ENCODE peak calls at places on chromosomes 11 and 22, in six cellular contexts. D, Q, K, T, E and L are unnamed samples.

GRCh38 chr22:47434336-47435203 is 672.1 kb downstream of the TBC1D22A start:
- DNase-seq in D (no peak), Q (no peak), K (no peak), T (no peak), E (no peak), L (no peak)

GRCh38 chr11:1873048-1873812 is 18.5 kb downstream of the PRR33 start:
- DNase-seq in D (peak), Q (peak), K (peak), T (no peak), E (no peak), L (no peak)

GRCh38 chr22:22682807-22683667 is 38.6 kb downstream of the GGTLC2 start:
- DNase-seq in D (no peak), Q (no peak), K (no peak), T (peak), E (peak), L (no peak)

GRCh38 chr22:22375586-22376351 is 131.2 kb downstream of the VPREB1 start:
- DNase-seq in D (no peak), Q (no peak), K (no peak), T (no peak), E (peak), L (no peak)

GRCh38 chr22:44012172-44012571 is 11.9 kb upstream of the PARVB start:
- DNase-seq in D (no peak), Q (no peak), K (no peak), T (no peak), E (no peak), L (no peak)

GRCh38 chr11:100942016-100942415 is 187.6 kb downstream of the PGR start:
- DNase-seq in D (no peak), Q (no peak), K (no peak), T (no peak), E (no peak), L (no peak)

GRCh38 chr11:118894192-118894591 is 10.5 kb downstream of the CXCR5 start:
- DNase-seq in D (no peak), Q (no peak), K (no peak), T (no peak), E (peak), L (peak)

GRCh38 chr22:26656896-26657851 is at the start of gene MIAT:
- DNase-seq in D (no peak), Q (no peak), K (no peak), T (no peak), E (peak), L (peak)

GRCh38 chr11:33735426-33736147 is 636 bp downstream of the CD59 start:
- DNase-seq in D (peak), Q (peak), K (peak), T (no peak), E (peak), L (no peak)

GRCh38 chr11:122633219-122633829 is 22.2 kb upstream of the UBASH3B start:
- DNase-seq in D (peak), Q (no peak), K (no peak), T (peak), E (peak), L (peak)

GRCh38 chr11:27347361-27347760 is 15.7 kb downstream of the CCDC34 start:
- DNase-seq in D (no peak), Q (no peak), K (no peak), T (no peak), E (no peak), L (no peak)

GRCh38 chr11:55503449-55503848 is 50.8 kb upstream of the OR4C15 start:
- DNase-seq in D (no peak), Q (no peak), K (no peak), T (no peak), E (no peak), L (no peak)

GRCh38 chr11:82458777-82459176 is 274.9 kb downstream of the FAM181B start:
- DNase-seq in D (no peak), Q (no peak), K (no peak), T (no peak), E (no peak), L (no peak)

GRCh38 chr11:8329961-8330361 is 66.3 kb upstream of the LMO1 start:
- DNase-seq in D (no peak), Q (no peak), K (no peak), T (no peak), E (no peak), L (no peak)

GRCh38 chr11:113395782-113396336 is 8.3 kb downstream of the ANKK1 start:
- DNase-seq in D (no peak), Q (no peak), K (no peak), T (no peak), E (no peak), L (no peak)

GRCh38 chr11:134802116-134802515 is 390.1 kb upstream of the B3GAT1 start:
- DNase-seq in D (no peak), Q (no peak), K (no peak), T (no peak), E (no peak), L (no peak)

GRCh38 chr11:122784325-122785155 is 53.8 kb upstream of the CRTAM start:
- DNase-seq in D (peak), Q (peak), K (no peak), T (no peak), E (peak), L (no peak)

GRCh38 chr11:22792497-22792896 is 37.1 kb downstream of the SVIP start:
- DNase-seq in D (peak), Q (no peak), K (no peak), T (no peak), E (no peak), L (no peak)

GRCh38 chr11:119635041-119635745 is 93.8 kb downstream of the NECTIN1 start:
- DNase-seq in D (no peak), Q (no peak), K (no peak), T (no peak), E (no peak), L (no peak)

GRCh38 chr22:46843691-46844297 is 81.3 kb downstream of the TBC1D22A start:
- DNase-seq in D (peak), Q (no peak), K (no peak), T (no peak), E (peak), L (no peak)

GRCh38 chr11:76785513-76785912 is 2.4 kb downstream of the TSKU start:
- DNase-seq in D (no peak), Q (no peak), K (no peak), T (no peak), E (no peak), L (no peak)

GRCh38 chr11:118715245-118715807 is 35.9 kb upstream of the TREH start:
- DNase-seq in D (no peak), Q (no peak), K (no peak), T (no peak), E (no peak), L (no peak)

GRCh38 chr22:45977003-45977395 is at the start of gene WNT7B:
- DNase-seq in D (peak), Q (no peak), K (no peak), T (peak), E (no peak), L (no peak)

GRCh38 chr11:68425866-68426380 is 34.6 kb upstream of the PPP6R3 start:
- DNase-seq in D (no peak), Q (no peak), K (peak), T (no peak), E (no peak), L (no peak)

GRCh38 chr11:1934326-1935155 is 12.6 kb upstream of the MRPL23 start:
- DNase-seq in D (no peak), Q (no peak), K (peak), T (no peak), E (no peak), L (no peak)

GRCh38 chr22:41974691-41975290 is 5.5 kb downstream of the SEPTIN3 start:
- DNase-seq in D (peak), Q (no peak), K (no peak), T (no peak), E (no peak), L (no peak)

GRCh38 chr11:8342821-8343681 is 79.4 kb upstream of the LMO1 start:
- DNase-seq in D (peak), Q (no peak), K (no peak), T (no peak), E (no peak), L (no peak)

GRCh38 chr11:2481253-2481652 is 36.4 kb downstream of the KCNQ1 start:
- DNase-seq in D (no peak), Q (no peak), K (no peak), T (no peak), E (no peak), L (no peak)

GRCh38 chr11:93651052-93651451 is 10.4 kb upstream of the CEP295 start:
- DNase-seq in D (no peak), Q (no peak), K (no peak), T (no peak), E (no peak), L (no peak)

GRCh38 chr11:69888671-69889076 is 69.5 kb upstream of the FGF3 start:
- DNase-seq in D (peak), Q (peak), K (no peak), T (peak), E (peak), L (peak)

GRCh38 chr11:39786281-39786680 is 1673.2 kb downstream of the LRRC4C start:
- DNase-seq in D (no peak), Q (no peak), K (no peak), T (no peak), E (no peak), L (no peak)

GRCh38 chr22:47398491-47398890 is 636.0 kb downstream of the TBC1D22A start:
- DNase-seq in D (no peak), Q (no peak), K (peak), T (no peak), E (no peak), L (no peak)

GRCh38 chr11:95911369-95911759 is 12.5 kb downstream of the MTMR2 start:
- DNase-seq in D (no peak), Q (no peak), K (no peak), T (no peak), E (no peak), L (no peak)

GRCh38 chr22:40396882-40397281 is 26.5 kb downstream of the SGSM3 start:
- DNase-seq in D (peak), Q (no peak), K (peak), T (no peak), E (no peak), L (no peak)

GRCh38 chr22:20421507-20421874 is 16.1 kb downstream of the SCARF2 start:
- DNase-seq in D (no peak), Q (no peak), K (peak), T (no peak), E (no peak), L (no peak)

GRCh38 chr22:48142388-48142787 is 1379.9 kb downstream of the TBC1D22A start:
- DNase-seq in D (no peak), Q (no peak), K (no peak), T (no peak), E (no peak), L (no peak)

GRCh38 chr22:41943661-41944209 is 3.2 kb downstream of the CENPM start:
- DNase-seq in D (no peak), Q (no peak), K (no peak), T (no peak), E (no peak), L (no peak)

GRCh38 chr22:49011379-49011768 is 816.3 kb downstream of the BRD1 start:
- DNase-seq in D (no peak), Q (no peak), K (peak), T (no peak), E (no peak), L (no peak)

GRCh38 chr11:13884159-13884799 is 78.2 kb upstream of the SPON1 start:
- DNase-seq in D (peak), Q (no peak), K (no peak), T (no peak), E (no peak), L (no peak)

GRCh38 chr11:47846998-47847397 is 1.2 kb downstream of the NUP160 start:
- DNase-seq in D (no peak), Q (no peak), K (no peak), T (no peak), E (no peak), L (no peak)
- H3K4me3 ChIP-seq in D (peak), Q (peak), K (no peak), T (peak), E (no peak), L (peak)

DNA sequence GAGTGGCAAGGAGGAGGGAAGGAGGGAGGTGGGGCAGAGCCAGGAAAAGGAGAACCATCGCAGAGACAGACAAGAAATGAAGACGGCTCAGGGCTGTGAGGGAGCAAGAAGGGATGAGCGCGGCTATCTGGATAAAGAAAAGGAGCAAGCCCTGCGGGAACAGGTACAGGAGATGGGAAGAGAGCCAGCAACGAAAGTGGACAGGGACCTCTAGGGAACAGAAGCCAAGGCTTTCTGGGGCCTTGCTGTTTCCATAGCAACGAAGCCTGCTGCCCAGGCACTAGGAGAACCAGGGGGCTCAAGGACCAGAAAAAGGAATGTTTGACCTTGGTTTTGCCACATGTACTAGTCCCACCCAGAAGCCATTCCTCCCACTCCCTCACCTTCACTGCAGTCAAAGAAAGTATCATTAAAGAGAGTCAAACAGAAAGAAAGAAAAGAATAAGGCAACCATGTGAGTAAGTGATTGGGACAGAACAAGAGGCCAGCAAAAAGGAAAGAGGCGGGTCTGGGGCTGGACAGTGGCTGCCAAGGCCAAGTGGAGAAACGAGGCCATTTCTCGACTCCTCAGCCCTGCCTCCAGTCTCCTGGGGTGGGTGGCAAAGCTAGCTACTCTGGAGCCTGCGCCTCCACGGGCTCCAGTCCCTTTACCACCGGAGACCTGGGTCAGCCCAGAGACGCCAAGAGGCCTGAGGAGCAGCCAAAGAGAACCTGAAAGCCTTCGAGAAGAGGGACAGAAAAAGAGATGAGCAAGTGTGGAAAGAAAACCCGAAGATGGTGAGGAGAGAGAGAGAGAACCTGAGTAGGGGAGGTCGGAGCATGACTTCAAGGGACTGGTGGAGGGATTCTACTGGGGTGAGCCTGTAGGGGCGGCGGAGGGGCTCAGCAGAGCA is 35.1 kb downstream of the NRXN2 start:
- DNase-seq in D (no peak), Q (no peak), K (no peak), T (no peak), E (no peak), L (no peak)
- H3K27ac ChIP-seq in D (no peak), Q (peak), K (peak), T (no peak), E (peak), L (no peak)

DNA sequence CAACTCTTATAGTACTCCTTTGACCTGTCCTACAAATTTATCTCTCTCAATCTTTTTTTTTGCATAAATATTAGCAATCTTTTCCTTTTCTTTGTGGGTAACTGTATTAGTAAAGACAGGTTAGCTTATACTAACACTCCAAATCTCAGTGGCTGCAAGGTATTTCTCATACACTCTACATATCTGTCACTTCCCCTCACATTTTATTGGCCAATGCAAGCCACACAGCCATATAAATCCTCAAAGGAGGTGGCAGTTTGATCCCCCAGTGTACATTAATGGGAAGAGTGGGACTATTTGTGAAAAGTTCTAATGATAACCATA is 42.6 kb upstream of the EED start:
- DNase-seq in D (no peak), Q (no peak), K (no peak), T (no peak), E (no peak), L (no peak)
- H3K4me3 ChIP-seq in D (no peak), Q (peak), K (no peak), T (no peak), E (peak), L (peak)

GRCh38 chr11:121004196-121004840 is 19.6 kb upstream of the TBCEL start:
- DNase-seq in D (no peak), Q (no peak), K (no peak), T (no peak), E (no peak), L (no peak)
- H3K27ac ChIP-seq in D (no peak), Q (no peak), K (no peak), T (no peak), E (no peak), L (no peak)

DNA sequence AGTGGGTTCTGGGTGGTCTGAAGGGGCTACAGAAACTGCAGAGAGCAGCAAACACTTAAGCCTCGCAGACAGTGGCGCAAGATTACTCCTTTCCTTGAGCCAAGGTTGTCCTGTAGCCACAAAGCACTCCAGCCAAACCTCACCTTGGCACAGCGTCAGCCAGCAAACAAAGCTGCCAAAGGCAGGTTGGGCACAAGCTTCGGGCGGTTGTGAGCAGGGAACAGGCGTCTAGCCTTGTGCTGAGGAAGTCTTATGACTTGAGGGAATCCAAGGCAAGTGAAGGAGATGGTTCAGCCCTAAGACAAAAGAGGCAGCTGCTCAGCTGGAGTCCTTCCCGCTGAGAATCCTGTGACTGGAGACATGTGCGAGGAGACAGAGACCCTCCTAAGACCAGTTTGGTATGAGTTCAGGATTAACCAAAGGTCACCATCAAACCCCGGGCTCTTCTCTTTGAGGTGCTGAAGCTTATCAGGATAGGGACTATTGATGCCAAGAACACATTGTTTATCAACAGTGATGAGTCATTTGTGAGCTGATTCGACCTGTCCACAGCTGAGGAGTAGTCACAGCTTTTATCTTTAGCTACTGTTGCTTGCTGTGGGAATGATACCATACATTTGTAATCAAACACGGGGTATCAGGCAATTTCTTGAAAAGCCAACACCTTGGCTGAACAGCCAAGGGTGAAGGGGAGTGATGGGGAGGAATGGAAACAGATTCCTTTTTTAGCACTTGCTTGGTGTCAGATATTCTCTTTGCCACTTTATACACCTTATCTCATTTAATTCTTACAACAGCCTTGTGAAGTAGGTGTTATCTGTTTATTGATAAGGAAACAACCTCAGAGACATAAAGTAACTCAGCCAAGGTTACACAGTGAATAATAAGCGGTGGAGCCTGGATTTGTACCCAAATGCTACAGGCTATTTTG is 4.6 kb downstream of the ADM start:
- DNase-seq in D (peak), Q (no peak), K (peak), T (peak), E (peak), L (no peak)
- H3K4me3 ChIP-seq in D (no peak), Q (no peak), K (no peak), T (no peak), E (no peak), L (no peak)

GRCh38 chr11:74671520-74672196 is 59.6 kb downstream of the CHRDL2 start:
- DNase-seq in D (no peak), Q (no peak), K (peak), T (no peak), E (no peak), L (no peak)

GRCh38 chr11:74673956-74674355 is 57.3 kb downstream of the CHRDL2 start:
- DNase-seq in D (peak), Q (no peak), K (no peak), T (no peak), E (no peak), L (no peak)

GRCh38 chr11:74672332-74672955 is 58.8 kb downstream of the CHRDL2 start:
- DNase-seq in D (no peak), Q (no peak), K (no peak), T (no peak), E (no peak), L (no peak)

GRCh38 chr11:74675761-74676160 is 55.5 kb downstream of the CHRDL2 start:
- DNase-seq in D (no peak), Q (no peak), K (no peak), T (no peak), E (no peak), L (no peak)

GRCh38 chr11:74672956-74673895 is 58.0 kb downstream of the CHRDL2 start:
- DNase-seq in D (peak), Q (peak), K (peak), T (peak), E (peak), L (no peak)
- H3K27ac ChIP-seq in D (peak), Q (peak), K (peak), T (peak), E (peak), L (no peak)